ENCODE peak calls at places on chromosomes 12 and 14, in nine cellular contexts. One of them, this sample, is unnamed.

GRCh38 chr12:103373088-103373523 is 122.7 kb downstream of the C12orf42 start:
- DNase-seq in uterus: no peak
- DNase-seq in astrocyte: no peak
- DNase-seq in CD8-positive, alpha-beta memory T cell: no peak
- DNase-seq in mammary epithelial cell: no peak
- DNase-seq in neuronal stem cell: no peak
- DNase-seq in fibroblast of lung: no peak
- DNase-seq in cardiac muscle cell: no peak
- DNase-seq in tibial artery: no peak
- DNase-seq in this sample: no peak

GRCh38 chr14:22650960-22651521 is 6.9 kb upstream of the OR6J1 start:
- DNase-seq in tibial artery: no peak
- DNase-seq in CD8-positive, alpha-beta memory T cell: no peak
- DNase-seq in fibroblast of lung: peak; percentile 41
- DNase-seq in mammary epithelial cell: peak; percentile 71
- DNase-seq in astrocyte: peak; percentile 22
- DNase-seq in uterus: no peak
- DNase-seq in cardiac muscle cell: no peak
- DNase-seq in neuronal stem cell: no peak
- DNase-seq in this sample: peak; percentile 57

GRCh38 chr12:93500667-93501066 is 33.4 kb downstream of the MRPL42 start:
- DNase-seq in uterus: no peak
- DNase-seq in fibroblast of lung: no peak
- DNase-seq in astrocyte: no peak
- DNase-seq in mammary epithelial cell: no peak
- DNase-seq in CD8-positive, alpha-beta memory T cell: no peak
- DNase-seq in neuronal stem cell: no peak
- DNase-seq in tibial artery: no peak
- DNase-seq in cardiac muscle cell: no peak
- DNase-seq in this sample: no peak

GRCh38 chr14:45467023-45467422 is 214.0 kb upstream of the MIS18BP1 start:
- DNase-seq in CD8-positive, alpha-beta memory T cell: no peak
- DNase-seq in astrocyte: no peak
- DNase-seq in cardiac muscle cell: no peak
- DNase-seq in neuronal stem cell: no peak
- DNase-seq in uterus: no peak
- DNase-seq in fibroblast of lung: no peak
- DNase-seq in tibial artery: no peak
- DNase-seq in mammary epithelial cell: no peak
- DNase-seq in this sample: no peak

GRCh38 chr12:12403264-12404248 is 46.7 kb downstream of the BORCS5 start:
- DNase-seq in fibroblast of lung: no peak
- DNase-seq in uterus: peak; percentile 44
- DNase-seq in CD8-positive, alpha-beta memory T cell: no peak
- DNase-seq in neuronal stem cell: no peak
- DNase-seq in astrocyte: no peak
- DNase-seq in tibial artery: no peak
- DNase-seq in cardiac muscle cell: no peak
- DNase-seq in mammary epithelial cell: no peak
- DNase-seq in this sample: no peak

GRCh38 chr14:24087004-24087403 is 7.1 kb upstream of the PCK2 start:
- DNase-seq in fibroblast of lung: no peak
- DNase-seq in uterus: no peak
- DNase-seq in cardiac muscle cell: no peak
- DNase-seq in tibial artery: no peak
- DNase-seq in mammary epithelial cell: no peak
- DNase-seq in astrocyte: no peak
- DNase-seq in neuronal stem cell: no peak
- DNase-seq in CD8-positive, alpha-beta memory T cell: no peak
- DNase-seq in this sample: no peak

GRCh38 chr12:2013527-2014223 is 9.4 kb upstream of the DCP1B start:
- DNase-seq in neuronal stem cell: no peak
- DNase-seq in astrocyte: no peak
- DNase-seq in mammary epithelial cell: no peak
- DNase-seq in CD8-positive, alpha-beta memory T cell: no peak
- DNase-seq in uterus: peak; percentile 83
- DNase-seq in fibroblast of lung: peak; percentile 49
- DNase-seq in tibial artery: peak; percentile 28
- DNase-seq in cardiac muscle cell: peak; percentile 52
- DNase-seq in this sample: no peak

GRCh38 chr14:68191567-68192321 is 372.2 kb downstream of the RAD51B start:
- DNase-seq in CD8-positive, alpha-beta memory T cell: no peak
- DNase-seq in tibial artery: no peak
- DNase-seq in astrocyte: peak; percentile 57
- DNase-seq in cardiac muscle cell: no peak
- DNase-seq in neuronal stem cell: no peak
- DNase-seq in uterus: peak; percentile 52
- DNase-seq in fibroblast of lung: peak; percentile 40
- DNase-seq in mammary epithelial cell: peak; percentile 91
- DNase-seq in this sample: peak; percentile 81

GRCh38 chr12:31217356-31218130 is 108.4 kb downstream of the SINHCAF start:
- DNase-seq in fibroblast of lung: no peak
- DNase-seq in tibial artery: no peak
- DNase-seq in mammary epithelial cell: no peak
- DNase-seq in neuronal stem cell: no peak
- DNase-seq in astrocyte: no peak
- DNase-seq in cardiac muscle cell: no peak
- DNase-seq in CD8-positive, alpha-beta memory T cell: no peak
- DNase-seq in uterus: no peak
- DNase-seq in this sample: no peak

GRCh38 chr14:95361373-95362179 is 41.9 kb upstream of the CLMN start:
- DNase-seq in uterus: no peak
- DNase-seq in cardiac muscle cell: no peak
- DNase-seq in CD8-positive, alpha-beta memory T cell: no peak
- DNase-seq in tibial artery: no peak
- DNase-seq in mammary epithelial cell: peak; percentile 51
- DNase-seq in fibroblast of lung: peak; percentile 6
- DNase-seq in neuronal stem cell: no peak
- DNase-seq in astrocyte: no peak
- DNase-seq in this sample: peak; percentile 26

GRCh38 chr12:113420996-113421595 is 1.1 kb upstream of the SDSL start:
- DNase-seq in cardiac muscle cell: no peak
- DNase-seq in neuronal stem cell: no peak
- DNase-seq in tibial artery: no peak
- DNase-seq in fibroblast of lung: no peak
- DNase-seq in mammary epithelial cell: no peak
- DNase-seq in CD8-positive, alpha-beta memory T cell: no peak
- DNase-seq in astrocyte: no peak
- DNase-seq in uterus: no peak
- DNase-seq in this sample: no peak

GRCh38 chr14:56135001-56135400 is 16.8 kb downstream of the PELI2 start:
- DNase-seq in neuronal stem cell: no peak
- DNase-seq in CD8-positive, alpha-beta memory T cell: no peak
- DNase-seq in tibial artery: no peak
- DNase-seq in fibroblast of lung: no peak
- DNase-seq in cardiac muscle cell: no peak
- DNase-seq in uterus: no peak
- DNase-seq in astrocyte: no peak
- DNase-seq in mammary epithelial cell: no peak
- DNase-seq in this sample: no peak

GRCh38 chr14:90513151-90514014 is 116.6 kb downstream of the CALM1 start:
- DNase-seq in fibroblast of lung: peak; percentile 54
- DNase-seq in astrocyte: no peak
- DNase-seq in neuronal stem cell: no peak
- DNase-seq in tibial artery: no peak
- DNase-seq in mammary epithelial cell: peak; percentile 81
- DNase-seq in CD8-positive, alpha-beta memory T cell: no peak
- DNase-seq in uterus: no peak
- DNase-seq in cardiac muscle cell: no peak
- DNase-seq in this sample: peak; percentile 46

GRCh38 chr12:42706331-42706730 is 116.8 kb upstream of the PRICKLE1 start:
- DNase-seq in tibial artery: no peak
- DNase-seq in fibroblast of lung: no peak
- DNase-seq in uterus: no peak
- DNase-seq in cardiac muscle cell: no peak
- DNase-seq in astrocyte: no peak
- DNase-seq in neuronal stem cell: no peak
- DNase-seq in CD8-positive, alpha-beta memory T cell: no peak
- DNase-seq in mammary epithelial cell: peak; percentile 43
- DNase-seq in this sample: peak; percentile 47
- H3K27ac ChIP-seq in tibial artery: no peak overlapping the region
- H3K27ac ChIP-seq in fibroblast of lung: no peak overlapping the region
- H3K27ac ChIP-seq in uterus: peak overlapping the region; percentile 48
- H3K27ac ChIP-seq in cardiac muscle cell: no peak overlapping the region
- H3K27ac ChIP-seq in astrocyte: peak overlapping the region; percentile 49
- H3K27ac ChIP-seq in neuronal stem cell: no peak overlapping the region
- H3K27ac ChIP-seq in CD8-positive, alpha-beta memory T cell: no peak overlapping the region
- H3K27ac ChIP-seq in mammary epithelial cell: peak overlapping the region; percentile 43
- H3K27ac ChIP-seq in this sample: no peak overlapping the region

DNA sequence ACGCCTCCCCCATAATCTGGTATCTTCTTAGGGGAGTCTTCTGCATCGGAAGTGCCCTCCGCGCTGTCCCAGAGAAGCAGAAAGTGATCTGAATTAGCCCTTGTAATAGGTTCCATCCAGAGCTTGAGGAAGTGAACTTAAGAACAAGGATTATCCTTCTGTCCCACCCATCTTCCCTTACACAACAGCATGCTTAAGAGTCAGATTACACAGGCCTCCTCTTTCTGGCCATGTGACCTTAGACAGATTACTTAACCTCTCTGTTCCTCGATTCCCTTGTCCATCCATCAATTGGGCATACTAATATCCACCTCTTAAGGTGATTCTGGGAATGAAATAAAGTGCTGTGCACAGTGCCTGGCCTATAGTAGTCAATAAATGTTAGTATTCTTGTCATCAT is 11.4 kb downstream of the CABP1 start:
- DNase-seq in uterus: no peak
- DNase-seq in cardiac muscle cell: no peak
- DNase-seq in astrocyte: no peak
- DNase-seq in mammary epithelial cell: no peak
- DNase-seq in neuronal stem cell: no peak
- DNase-seq in CD8-positive, alpha-beta memory T cell: no peak
- DNase-seq in fibroblast of lung: peak; percentile 41
- DNase-seq in tibial artery: no peak
- DNase-seq in this sample: no peak
- H3K27me3 ChIP-seq in uterus: no peaks in the 10 kb centered on the region
- H3K27me3 ChIP-seq in cardiac muscle cell: peaks cover under 1% of the 10 kb centered on the region
- H3K27me3 ChIP-seq in astrocyte: peaks cover 42% of the 10 kb centered on the region
- H3K27me3 ChIP-seq in mammary epithelial cell: no peaks in the 10 kb centered on the region
- H3K27me3 ChIP-seq in neuronal stem cell: peaks cover 20% of the 10 kb centered on the region
- H3K27me3 ChIP-seq in CD8-positive, alpha-beta memory T cell: peaks cover 16% of the 10 kb centered on the region
- H3K27me3 ChIP-seq in fibroblast of lung: peaks cover 40% of the 10 kb centered on the region
- H3K27me3 ChIP-seq in tibial artery: no peaks in the 10 kb centered on the region
- H3K27me3 ChIP-seq in this sample: peaks cover 51% of the 10 kb centered on the region

DNA sequence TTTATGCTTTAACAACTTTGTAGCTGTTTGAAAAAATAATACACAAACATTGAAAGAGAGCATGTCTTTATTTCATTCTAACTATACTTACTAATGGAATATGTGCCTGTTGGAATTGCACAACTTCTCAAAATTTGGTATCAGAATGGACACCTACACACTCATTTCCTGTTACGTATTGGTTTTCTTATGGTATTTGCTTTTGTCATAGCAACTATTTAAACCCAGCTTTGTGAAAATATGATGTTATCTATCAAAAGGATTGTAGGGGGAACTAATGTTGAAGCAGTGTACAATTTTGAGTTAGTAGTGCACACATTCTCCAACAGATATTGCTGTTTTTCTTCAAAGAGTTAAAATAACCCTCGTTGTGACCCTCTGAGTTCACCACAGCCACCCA is 52.6 kb downstream of the RBMS2 start:
- DNase-seq in CD8-positive, alpha-beta memory T cell: no peak
- DNase-seq in mammary epithelial cell: peak; percentile 41
- DNase-seq in neuronal stem cell: no peak
- DNase-seq in fibroblast of lung: no peak
- DNase-seq in cardiac muscle cell: no peak
- DNase-seq in uterus: no peak
- DNase-seq in astrocyte: peak; percentile 62
- DNase-seq in tibial artery: no peak
- DNase-seq in this sample: no peak
- H3K27ac ChIP-seq in CD8-positive, alpha-beta memory T cell: no peak overlapping the region
- H3K27ac ChIP-seq in mammary epithelial cell: peak overlapping the region; percentile 71
- H3K27ac ChIP-seq in neuronal stem cell: no peak overlapping the region
- H3K27ac ChIP-seq in fibroblast of lung: no peak overlapping the region
- H3K27ac ChIP-seq in cardiac muscle cell: no peak overlapping the region
- H3K27ac ChIP-seq in uterus: no peak overlapping the region
- H3K27ac ChIP-seq in astrocyte: peak overlapping the region; percentile 56
- H3K27ac ChIP-seq in tibial artery: no peak overlapping the region
- H3K27ac ChIP-seq in this sample: peak overlapping the region; percentile 8

GRCh38 chr14:52348796-52349195 is 34.7 kb downstream of the PTGER2 start:
- DNase-seq in uterus: no peak
- DNase-seq in neuronal stem cell: no peak
- DNase-seq in tibial artery: no peak
- DNase-seq in astrocyte: peak; percentile 83
- DNase-seq in CD8-positive, alpha-beta memory T cell: no peak
- DNase-seq in fibroblast of lung: peak; percentile 94
- DNase-seq in cardiac muscle cell: no peak
- DNase-seq in mammary epithelial cell: no peak
- DNase-seq in this sample: peak; percentile 45
- H3K27me3 ChIP-seq in uterus: no peaks in the 10 kb centered on the region
- H3K27me3 ChIP-seq in neuronal stem cell: no peaks in the 10 kb centered on the region
- H3K27me3 ChIP-seq in tibial artery: no peaks in the 10 kb centered on the region
- H3K27me3 ChIP-seq in astrocyte: no peaks in the 10 kb centered on the region
- H3K27me3 ChIP-seq in CD8-positive, alpha-beta memory T cell: no peaks in the 10 kb centered on the region
- H3K27me3 ChIP-seq in fibroblast of lung: no peaks in the 10 kb centered on the region
- H3K27me3 ChIP-seq in cardiac muscle cell: no peaks in the 10 kb centered on the region
- H3K27me3 ChIP-seq in mammary epithelial cell: no peaks in the 10 kb centered on the region
- H3K27me3 ChIP-seq in this sample: peaks cover under 1% of the 10 kb centered on the region

GRCh38 chr14:51844482-51844881 is 15.9 kb upstream of the GNG2 start:
- DNase-seq in fibroblast of lung: no peak
- DNase-seq in cardiac muscle cell: no peak
- DNase-seq in neuronal stem cell: no peak
- DNase-seq in astrocyte: no peak
- DNase-seq in uterus: no peak
- DNase-seq in mammary epithelial cell: no peak
- DNase-seq in CD8-positive, alpha-beta memory T cell: no peak
- DNase-seq in tibial artery: no peak
- DNase-seq in this sample: no peak
- H3K27ac ChIP-seq in fibroblast of lung: no peak overlapping the region
- H3K27ac ChIP-seq in cardiac muscle cell: no peak overlapping the region
- H3K27ac ChIP-seq in neuronal stem cell: no peak overlapping the region
- H3K27ac ChIP-seq in astrocyte: no peak overlapping the region
- H3K27ac ChIP-seq in uterus: no peak overlapping the region
- H3K27ac ChIP-seq in mammary epithelial cell: no peak overlapping the region
- H3K27ac ChIP-seq in CD8-positive, alpha-beta memory T cell: no peak overlapping the region
- H3K27ac ChIP-seq in tibial artery: no peak overlapping the region
- H3K27ac ChIP-seq in this sample: no peak overlapping the region

GRCh38 chr14:76956253-76957090 is 72.0 kb downstream of the IRF2BPL start:
- DNase-seq in fibroblast of lung: peak; percentile 94
- DNase-seq in cardiac muscle cell: peak; percentile 96
- DNase-seq in mammary epithelial cell: peak; percentile 93
- DNase-seq in neuronal stem cell: peak; percentile 77
- DNase-seq in tibial artery: peak; percentile 91
- DNase-seq in CD8-positive, alpha-beta memory T cell: peak; percentile 85
- DNase-seq in uterus: peak; percentile 85
- DNase-seq in astrocyte: peak; percentile 88
- DNase-seq in this sample: peak; percentile 83
- H3K27me3 ChIP-seq in fibroblast of lung: no peaks in the 10 kb centered on the region
- H3K27me3 ChIP-seq in cardiac muscle cell: no peaks in the 10 kb centered on the region
- H3K27me3 ChIP-seq in mammary epithelial cell: no peaks in the 10 kb centered on the region
- H3K27me3 ChIP-seq in neuronal stem cell: no peaks in the 10 kb centered on the region
- H3K27me3 ChIP-seq in tibial artery: no peaks in the 10 kb centered on the region
- H3K27me3 ChIP-seq in CD8-positive, alpha-beta memory T cell: no peaks in the 10 kb centered on the region
- H3K27me3 ChIP-seq in uterus: no peaks in the 10 kb centered on the region
- H3K27me3 ChIP-seq in astrocyte: no peaks in the 10 kb centered on the region
- H3K27me3 ChIP-seq in this sample: no peaks in the 10 kb centered on the region